ENCODE peak calls at places on chromosomes 13 and 19, in eight cellular contexts. Q is heart left ventricle, K is iPS DF 19.7, P is HT1080, D is non-pigmented ciliary epithelial cell, N is HEK293T, F is H4, L is Caco-2. W is an unnamed sample.

GRCh38 chr19:29517412-29517811 is 8.4 kb upstream of the VSTM2B start:
- DNase-seq in Q (no peak), N (no peak), L (no peak), F (no peak), K (no peak), D (no peak), P (no peak), W (no peak)

GRCh38 chr13:98549728-98550317 is 27.1 kb downstream of the STK24 start:
- DNase-seq in F (no peak), L (no peak), Q (no peak), N (no peak), K (no peak), P (no peak), D (no peak), W (no peak)

GRCh38 chr13:57631607-57632275 is at the start of gene PCDH17:
- DNase-seq in P (peak; percentile 4), Q (peak; percentile 57), L (no peak), F (peak; percentile 31), D (no peak), K (no peak), N (peak; percentile 19), W (no peak)

GRCh38 chr19:1935484-1936208 is 5.3 kb upstream of the CSNK1G2 start:
- DNase-seq in K (no peak), L (no peak), F (no peak), P (peak; percentile 65), N (no peak), Q (no peak), D (no peak), W (peak; percentile 37)

GRCh38 chr19:33133438-33134031 is 1.6 kb downstream of the WDR88 start:
- DNase-seq in F (no peak), P (no peak), L (peak; percentile 40), N (no peak), K (no peak), Q (no peak), D (no peak), W (no peak)

GRCh38 chr13:68110178-68110768 is 880.1 kb upstream of the PCDH9 start:
- DNase-seq in Q (no peak), K (no peak), L (no peak), P (no peak), D (no peak), F (no peak), N (no peak), W (no peak)

GRCh38 chr19:41323430-41324125 is 13.6 kb downstream of the CCDC97 start:
- DNase-seq in L (no peak), D (peak; percentile 82), Q (peak; percentile 67), K (no peak), F (peak; percentile 97), P (peak; percentile 94), N (no peak), W (no peak)

GRCh38 chr19:44308011-44308410 is 3.2 kb upstream of the ZNF235 start:
- DNase-seq in Q (no peak), L (no peak), K (no peak), D (no peak), N (no peak), F (no peak), P (peak; percentile 12), W (no peak)

GRCh38 chr19:43594081-43594697 is 1.7 kb downstream of the IRGQ start:
- DNase-seq in F (no peak), K (no peak), D (no peak), L (no peak), P (no peak), N (no peak), Q (no peak), W (no peak)

GRCh38 chr19:43331435-43332010 is 22.0 kb upstream of the CD177 start:
- DNase-seq in F (no peak), L (no peak), K (no peak), D (no peak), N (no peak), Q (no peak), P (no peak), W (no peak)